ENCODE peak calls at places on chromosomes 2 and 18, in four cellular contexts. W is K562, K is HCT116, B is HepG2. M is an unnamed sample.

GRCh38 chr2:150214626-150215025 is 272.8 kb downstream of the RND3 start:
- DNase-seq in W (no peak), B (peak), K (no peak), M (no peak)

GRCh38 chr18:40414155-40414754 is 1540.8 kb upstream of the PIK3C3 start:
- DNase-seq in K (no peak), W (no peak), B (no peak), M (no peak)

GRCh38 chr18:71998547-71998946 is 545.6 kb downstream of the CBLN2 start:
- DNase-seq in W (no peak), K (no peak), B (peak), M (no peak)

GRCh38 chr2:106944220-106944619 is 58.3 kb upstream of the ST6GAL2 start:
- DNase-seq in B (no peak), W (no peak), K (no peak), M (no peak)

GRCh38 chr2:161019311-161019710 is 140.9 kb upstream of the TANK start:
- DNase-seq in K (no peak), W (no peak), B (no peak), M (no peak)

GRCh38 chr2:197028230-197028629 is 101.7 kb upstream of the PGAP1 start:
- DNase-seq in W (no peak), K (peak), B (peak), M (peak)

GRCh38 chr2:223697921-223698645 is 95.9 kb upstream of the SCG2 start:
- DNase-seq in B (no peak), K (peak), W (no peak), M (no peak)

GRCh38 chr18:59823611-59824195 is 76.1 kb upstream of the PMAIP1 start:
- DNase-seq in B (peak), W (peak), K (peak), M (peak)

GRCh38 chr2:209644842-209645241 is 126.8 kb upstream of the UNC80 start:
- DNase-seq in B (no peak), K (no peak), W (no peak), M (no peak)

GRCh38 chr18:4106407-4107033 is 348.6 kb downstream of the DLGAP1 start:
- DNase-seq in B (peak), K (peak), W (peak), M (peak)

GRCh38 chr2:185144159-185144919 is 546.0 kb downstream of the ZNF804A start:
- DNase-seq in B (no peak), K (no peak), W (no peak), M (no peak)

GRCh38 chr2:43131890-43132522 is 94.4 kb downstream of the ZFP36L2 start:
- DNase-seq in K (no peak), B (no peak), W (no peak), M (no peak)

GRCh38 chr18:3703732-3704176 is 253.8 kb downstream of the TGIF1 start:
- DNase-seq in W (peak), K (peak), B (peak), M (peak)

GRCh38 chr2:198316852-198317395 is 512.5 kb downstream of the PLCL1 start:
- DNase-seq in K (no peak), B (no peak), W (no peak), M (no peak)

GRCh38 chr18:79856119-79857080 is 58.7 kb downstream of the KCNG2 start:
- DNase-seq in W (no peak), K (no peak), B (no peak), M (no peak)

GRCh38 chr18:57210101-57210661 is 63.3 kb downstream of the BOD1L2 start:
- DNase-seq in W (peak), B (peak), K (peak), M (peak)

GRCh38 chr2:14941151-14941631 is 308.7 kb downstream of the LRATD1 start:
- DNase-seq in W (no peak), K (no peak), B (no peak), M (no peak)

GRCh38 chr2:237797253-237797652 is 1.3 kb upstream of the RBM44 start:
- DNase-seq in W (no peak), K (no peak), B (no peak), M (no peak)

GRCh38 chr18:76686737-76687231 is 135.6 kb upstream of the ZNF236 start:
- DNase-seq in B (peak), K (peak), W (no peak), M (peak)

GRCh38 chr2:58925676-58926081 is 684.6 kb upstream of the FANCL start:
- DNase-seq in B (no peak), W (no peak), K (no peak), M (no peak)

GRCh38 chr18:57727952-57728807 is 74.9 kb downstream of the ATP8B1 start:
- DNase-seq in B (no peak), W (no peak), K (no peak), M (no peak)

GRCh38 chr18:67217551-67218166 is 298.9 kb downstream of the DSEL start:
- DNase-seq in B (peak), W (peak), K (peak), M (peak)

GRCh38 chr2:172169611-172170010 is 66.9 kb upstream of the DLX2 start:
- DNase-seq in K (no peak), B (no peak), W (no peak), M (no peak)

GRCh38 chr2:228723599-228723998 is 542.1 kb upstream of the SPHKAP start:
- DNase-seq in B (no peak), W (no peak), K (no peak), M (no peak)

GRCh38 chr2:228731517-228731916 is 539.6 kb downstream of the PID1 start:
- DNase-seq in W (no peak), K (no peak), B (no peak), M (no peak)

GRCh38 chr2:228725031-228725430 is 543.5 kb upstream of the SPHKAP start:
- DNase-seq in B (no peak), W (no peak), K (no peak), M (no peak)

DNA sequence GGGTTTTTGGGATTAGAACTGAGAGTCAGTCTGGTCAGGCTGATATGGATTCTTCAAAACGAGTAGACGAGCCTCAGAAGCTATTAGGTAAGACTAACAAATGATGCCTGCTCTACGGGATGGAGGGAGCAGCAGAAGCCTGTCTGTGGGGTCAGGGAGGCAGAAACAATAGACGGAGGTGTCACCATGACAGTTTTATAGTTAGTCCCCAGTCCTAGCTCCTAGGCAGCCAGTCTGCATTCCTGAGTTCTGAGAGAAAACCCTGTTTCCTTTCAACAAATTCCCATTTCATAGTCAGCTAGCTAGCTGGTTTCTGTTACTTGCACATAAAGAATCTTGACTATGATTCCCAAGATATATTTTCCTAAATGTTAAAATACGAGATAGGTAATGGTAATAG is 542.1 kb downstream of the PID1 start:
- DNase-seq in K (no peak), B (no peak), W (no peak), M (no peak)
- TF ChIP-seq TCF7L2 in K (no peak), B (no peak), W (no peak), M (no peak)

GRCh38 chr2:118202707-118203303 is 114.5 kb downstream of the INSIG2 start:
- DNase-seq in B (peak), K (no peak), W (peak), M (peak)

GRCh38 chr2:118197011-118197695 is 108.9 kb downstream of the INSIG2 start:
- DNase-seq in B (no peak), W (peak), K (no peak), M (no peak)

DNA sequence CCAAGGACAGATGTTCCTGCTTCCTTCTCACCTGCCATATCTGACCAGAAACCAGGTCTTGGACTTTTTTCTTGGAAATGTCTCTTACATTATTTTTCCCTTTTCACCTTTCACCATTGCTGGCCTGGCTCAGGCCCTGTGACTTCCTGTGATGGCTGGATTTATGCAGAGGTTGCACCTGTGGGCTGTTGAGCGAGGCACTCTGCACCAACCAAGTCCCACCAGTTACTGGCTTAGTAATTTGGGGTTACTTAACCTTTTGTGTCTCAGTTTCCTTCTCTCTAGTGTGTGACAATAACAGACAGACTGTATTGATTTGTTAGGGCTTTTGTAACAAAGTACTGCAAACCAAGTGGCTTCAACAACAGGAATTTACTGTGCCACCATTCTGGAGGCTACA is 110.0 kb downstream of the INSIG2 start:
- DNase-seq in K (no peak), W (no peak), B (no peak), M (no peak)
- H3K4me3 ChIP-seq in K (no peak), W (no peak), B (no peak), M (no peak)

GRCh38 chr2:85611705-85612587 is at the start of gene C2orf68:
- DNase-seq in B (peak), K (peak), W (peak), M (peak)
- TF ChIP-seq REST in B (no peak), K (no peak), W (no peak), M (no peak)

GRCh38 chr2:235467586-235467985 is 26.3 kb upstream of the AGAP1 start:
- DNase-seq in K (no peak), W (no peak), B (no peak), M (no peak)

GRCh38 chr2:235468978-235469694 is 24.7 kb upstream of the AGAP1 start:
- DNase-seq in B (no peak), W (no peak), K (peak), M (peak)

GRCh38 chr2:235471186-235471747 is 22.6 kb upstream of the AGAP1 start:
- DNase-seq in K (no peak), W (no peak), B (no peak), M (no peak)

DNA sequence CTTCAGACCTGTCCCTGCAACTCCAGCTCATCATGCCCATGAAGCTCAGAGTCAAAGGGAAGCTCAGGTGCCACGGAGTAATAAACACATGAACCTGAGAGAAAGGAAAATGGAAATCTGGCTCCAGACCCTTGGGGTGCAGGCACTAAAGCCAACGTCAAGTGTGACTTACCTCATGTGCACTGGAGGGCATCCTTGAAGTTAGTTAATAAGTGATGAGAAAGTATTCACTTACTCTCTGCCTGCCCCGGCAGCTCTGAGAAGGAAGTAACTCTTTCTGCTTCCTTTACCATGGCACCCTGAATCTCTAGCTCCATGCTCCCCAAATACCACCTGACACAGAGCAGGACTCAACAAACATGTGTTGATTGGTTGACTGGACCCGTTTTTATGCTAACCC is 21.4 kb upstream of the AGAP1 start:
- DNase-seq in W (no peak), B (no peak), K (no peak), M (no peak)
- TF ChIP-seq TCF7L2 in W (no peak), B (no peak), K (no peak), M (no peak)

DNA sequence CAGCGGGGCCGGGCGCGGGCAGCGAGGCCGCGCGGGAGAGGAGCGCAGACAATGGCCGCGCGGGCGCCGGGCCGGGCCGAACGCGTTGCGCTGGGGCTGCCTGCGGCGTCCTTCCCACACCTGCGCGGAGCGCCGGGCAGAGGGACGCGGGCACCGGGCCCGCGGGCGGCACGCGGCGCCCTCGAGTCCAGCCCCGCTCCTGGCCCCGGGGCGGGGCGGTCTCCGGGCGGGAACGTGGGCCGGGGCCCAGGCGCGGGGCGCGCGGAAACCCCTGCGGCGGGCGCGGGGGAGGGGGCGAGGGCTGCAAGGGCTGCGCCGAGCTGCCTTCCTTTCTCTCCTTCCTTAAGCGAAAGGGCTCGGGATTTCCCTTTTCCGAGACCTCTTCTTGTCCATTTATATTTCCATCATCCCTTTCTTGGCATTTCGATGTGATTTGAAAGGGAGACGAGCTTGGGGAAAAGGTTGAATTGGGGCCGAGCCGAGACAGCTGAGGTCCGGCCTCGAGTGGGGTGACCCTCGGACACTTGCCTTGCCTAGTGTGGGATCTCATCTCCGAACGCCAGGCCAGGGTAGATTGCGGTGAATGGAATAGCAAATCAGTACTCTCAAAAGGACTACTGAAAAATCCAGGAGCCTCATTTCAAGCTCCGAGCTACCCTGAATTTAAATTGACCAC is 678 bp downstream of the KLHL23 start:
- DNase-seq in B (no peak), W (peak), K (no peak), M (no peak)
- H3K4me3 ChIP-seq in B (peak), W (peak), K (peak), M (peak)

GRCh38 chr18:42338683-42339082 is 383.6 kb downstream of the PIK3C3 start:
- DNase-seq in B (peak), K (no peak), W (no peak), M (no peak)
- TF ChIP-seq REST in B (no peak), K (no peak), W (no peak), M (no peak)

DNA sequence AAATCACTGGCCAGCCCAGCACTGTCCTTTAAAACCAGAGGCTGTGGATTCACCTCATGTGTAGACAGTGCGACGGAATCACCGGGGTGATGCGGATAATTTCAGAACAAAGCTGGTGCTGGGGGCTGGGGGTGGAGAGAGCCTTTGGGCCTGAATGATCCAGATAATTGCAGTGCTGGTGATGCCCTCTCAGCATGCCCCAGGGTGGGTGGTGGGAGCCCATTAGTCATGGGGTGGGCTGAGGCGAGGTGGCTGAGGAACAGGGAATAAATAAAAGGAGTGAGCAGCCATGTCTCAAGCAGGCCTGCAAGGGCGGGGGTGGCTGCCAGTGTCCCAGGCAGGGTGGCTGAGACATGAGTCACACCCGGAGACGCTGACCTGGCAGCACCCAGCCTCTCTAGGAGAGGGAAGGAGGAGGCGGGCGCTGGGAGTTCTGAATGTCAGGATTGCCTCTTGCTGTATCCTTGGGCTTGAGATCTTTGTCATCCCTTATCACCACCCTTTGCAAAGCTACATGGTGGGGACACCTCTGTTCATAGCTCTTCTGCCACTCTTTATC is 151.0 kb upstream of the MSH6 start:
- DNase-seq in B (no peak), W (no peak), K (peak), M (no peak)
- TF ChIP-seq TCF7L2 in B (no peak), W (no peak), K (no peak), M (no peak)

DNA sequence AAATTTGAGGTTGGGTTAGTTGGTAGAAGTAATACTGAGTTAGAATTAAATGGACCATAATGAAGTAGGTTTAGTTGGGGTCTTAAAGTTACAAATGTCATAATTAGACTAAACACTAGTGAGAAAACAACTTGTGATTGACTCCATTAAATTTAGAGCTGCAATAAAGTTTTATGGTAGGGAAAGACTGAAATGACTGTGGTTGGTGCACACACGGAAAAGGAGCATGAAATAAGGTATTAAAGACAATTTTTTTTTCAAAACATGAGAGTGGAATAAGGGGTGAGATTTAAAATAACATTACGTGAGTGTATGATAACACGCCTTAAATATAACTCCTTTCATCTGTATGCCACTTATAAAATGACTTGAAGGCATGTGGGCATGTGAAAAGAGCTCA is 1.5 kb downstream of the FRZB start:
- DNase-seq in B (no peak), W (no peak), K (no peak), M (no peak)
- H3K4me3 ChIP-seq in B (no peak), W (no peak), K (no peak), M (no peak)

GRCh38 chr2:144454466-144455287 is 65.2 kb downstream of the ZEB2 start:
- DNase-seq in W (no peak), K (no peak), B (no peak), M (no peak)
- TF ChIP-seq REST in W (no peak), K (no peak), B (no peak), M (no peak)

GRCh38 chr2:127811397-127811860 is 458 bp upstream of the WDR33 start:
- DNase-seq in K (no peak), B (no peak), W (peak), M (no peak)

GRCh38 chr2:127810637-127811396 is at the start of gene WDR33:
- DNase-seq in B (peak), W (peak), K (peak), M (peak)

GRCh38 chr2:127805491-127805890 is 5.5 kb downstream of the WDR33 start:
- DNase-seq in W (no peak), B (no peak), K (no peak), M (no peak)

GRCh38 chr2:127810156-127810636 is 775 bp downstream of the WDR33 start:
- DNase-seq in W (peak), K (no peak), B (no peak), M (no peak)

DNA sequence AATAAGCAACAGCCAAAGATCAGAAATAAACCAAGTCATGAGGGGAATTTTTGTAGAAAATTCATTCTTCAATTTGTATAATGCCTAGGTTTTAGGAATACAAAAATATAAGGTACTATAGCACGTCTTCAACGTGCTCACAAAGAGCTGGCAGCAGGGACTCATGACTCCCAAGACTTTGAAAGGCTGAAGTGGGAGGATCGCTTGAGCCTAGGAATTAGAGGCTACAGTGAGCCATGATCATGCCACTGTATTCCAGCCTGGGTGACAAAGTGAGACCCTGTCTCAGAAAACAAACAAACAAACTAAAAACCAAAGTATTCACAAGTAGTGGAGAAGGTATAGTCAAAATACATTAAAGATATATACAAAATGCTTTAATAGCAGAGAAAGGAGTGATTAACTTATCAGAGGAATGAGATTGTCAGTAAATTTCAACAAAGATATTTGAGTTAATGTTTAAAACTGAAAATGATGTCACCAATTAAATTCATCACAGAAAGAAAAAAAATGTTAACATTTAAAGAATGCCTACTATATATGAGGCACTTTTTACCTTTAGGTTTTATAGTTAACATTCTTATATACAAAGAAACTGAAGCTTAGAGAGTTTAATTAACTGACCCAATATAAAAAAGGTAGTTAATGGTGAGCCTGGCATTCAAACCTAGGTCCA is 3.2 kb downstream of the WDR33 start:
- DNase-seq in B (no peak), W (no peak), K (no peak), M (no peak)
- TF ChIP-seq TCF7L2 in B (no peak), W (no peak), K (no peak), M (no peak)